ENCODE peak calls at places on chromosomes 13 and 19, in nine cellular contexts. T, K, P, Q, B, E, V, Z and L are unnamed samples.

GRCh38 chr13:63107163-63107935 is 1691.7 kb upstream of the PCDH20 start:
- DNase-seq in T (no peak), K (peak), P (no peak), Q (no peak), B (peak), E (no peak), V (no peak), Z (no peak), L (no peak)

GRCh38 chr13:42398542-42398941 is 126.6 kb downstream of the AKAP11 start:
- DNase-seq in T (no peak), K (no peak), P (no peak), Q (no peak), B (peak), E (peak), V (peak), Z (no peak), L (no peak)

GRCh38 chr19:48806818-48807589 is 3.8 kb downstream of the BCAT2 start:
- DNase-seq in T (peak), K (no peak), P (no peak), Q (no peak), B (peak), E (peak), V (no peak), Z (no peak), L (peak)

GRCh38 chr13:86383151-86383550 is 583.9 kb upstream of the SLITRK6 start:
- DNase-seq in T (no peak), K (no peak), P (no peak), Q (no peak), B (no peak), E (no peak), V (no peak), Z (no peak), L (no peak)

GRCh38 chr19:54464044-54464623 is 556 bp upstream of the LENG9 start:
- DNase-seq in T (peak), K (no peak), P (peak), Q (peak), B (peak), E (peak), V (peak), Z (peak), L (peak)

GRCh38 chr13:102584423-102584822 is 12.4 kb upstream of the TPP2 start:
- DNase-seq in T (no peak), K (no peak), P (no peak), Q (no peak), B (no peak), E (no peak), V (no peak), Z (no peak), L (no peak)

GRCh38 chr19:46955114-46955812 is 64.4 kb upstream of the NPAS1 start:
- DNase-seq in T (no peak), K (no peak), P (no peak), Q (no peak), B (peak), E (no peak), V (no peak), Z (no peak), L (no peak)

GRCh38 chr13:102638741-102639140 is 42.0 kb downstream of the TPP2 start:
- DNase-seq in T (no peak), K (no peak), P (no peak), Q (no peak), B (no peak), E (no peak), V (no peak), Z (no peak), L (no peak)

GRCh38 chr13:19618925-19619324 is 14.5 kb upstream of the MPHOSPH8 start:
- DNase-seq in T (peak), K (no peak), P (no peak), Q (no peak), B (peak), E (peak), V (no peak), Z (no peak), L (no peak)

GRCh38 chr13:63139277-63139676 is 1723.6 kb upstream of the PCDH20 start:
- DNase-seq in T (no peak), K (no peak), P (no peak), Q (no peak), B (no peak), E (no peak), V (no peak), Z (no peak), L (no peak)

GRCh38 chr13:31742102-31742695 is 2.9 kb downstream of the RXFP2 start:
- DNase-seq in T (peak), K (peak), P (peak), Q (peak), B (peak), E (peak), V (peak), Z (no peak), L (peak)

GRCh38 chr19:8610041-8610927 is at the start of gene ADAMTS10:
- DNase-seq in T (peak), K (no peak), P (peak), Q (no peak), B (peak), E (peak), V (peak), Z (peak), L (peak)

GRCh38 chr19:53131732-53132131 is 978 bp downstream of the ZNF415 start:
- DNase-seq in T (no peak), K (no peak), P (no peak), Q (no peak), B (no peak), E (no peak), V (no peak), Z (no peak), L (no peak)

GRCh38 chr13:37136187-37136586 is 30.7 kb upstream of the CSNK1A1L start:
- DNase-seq in T (no peak), K (no peak), P (no peak), Q (no peak), B (no peak), E (no peak), V (no peak), Z (no peak), L (no peak)

GRCh38 chr13:23674795-23675640 is 104.8 kb downstream of the TNFRSF19 start:
- DNase-seq in T (no peak), K (peak), P (no peak), Q (no peak), B (peak), E (peak), V (no peak), Z (no peak), L (no peak)

GRCh38 chr19:4257025-4257424 is 10.1 kb downstream of the YJU2 start:
- DNase-seq in T (no peak), K (no peak), P (no peak), Q (no peak), B (no peak), E (no peak), V (no peak), Z (no peak), L (no peak)

GRCh38 chr13:34391071-34391470 is 551.0 kb upstream of the NBEA start:
- DNase-seq in T (no peak), K (no peak), P (no peak), Q (no peak), B (peak), E (no peak), V (no peak), Z (no peak), L (no peak)

GRCh38 chr19:3743486-3743885 is 18.0 kb downstream of the APBA3 start:
- DNase-seq in T (no peak), K (no peak), P (no peak), Q (no peak), B (peak), E (no peak), V (no peak), Z (no peak), L (no peak)

GRCh38 chr13:111233080-111233479 is 87.4 kb upstream of the TEX29 start:
- DNase-seq in T (no peak), K (no peak), P (no peak), Q (no peak), B (no peak), E (no peak), V (no peak), Z (no peak), L (no peak)

GRCh38 chr13:107819071-107819470 is 396.3 kb downstream of the LIG4 start:
- DNase-seq in T (no peak), K (no peak), P (no peak), Q (no peak), B (no peak), E (no peak), V (no peak), Z (no peak), L (no peak)

GRCh38 chr19:47444388-47444821 is 25.1 kb upstream of the MEIS3 start:
- DNase-seq in T (no peak), K (no peak), P (no peak), Q (no peak), B (no peak), E (peak), V (no peak), Z (no peak), L (no peak)

GRCh38 chr19:33797821-33798633 is 1.4 kb downstream of the KCTD15 start:
- DNase-seq in T (peak), K (no peak), P (peak), Q (peak), B (peak), E (peak), V (peak), Z (no peak), L (peak)

GRCh38 chr13:93948523-93948922 is 531.0 kb downstream of the DCT start:
- DNase-seq in T (no peak), K (no peak), P (no peak), Q (no peak), B (no peak), E (no peak), V (no peak), Z (no peak), L (no peak)

GRCh38 chr13:82062772-82063171 is 1721.8 kb upstream of the SPRY2 start:
- DNase-seq in T (no peak), K (no peak), P (no peak), Q (no peak), B (peak), E (no peak), V (no peak), Z (no peak), L (no peak)

GRCh38 chr19:49422407-49423277 is 599 bp downstream of the PTH2 start:
- DNase-seq in T (peak), K (no peak), P (no peak), Q (no peak), B (peak), E (peak), V (no peak), Z (no peak), L (no peak)

GRCh38 chr13:59038824-59039223 is 1124.9 kb downstream of the DIAPH3 start:
- DNase-seq in T (no peak), K (no peak), P (no peak), Q (no peak), B (no peak), E (peak), V (no peak), Z (no peak), L (no peak)

GRCh38 chr13:30702006-30702405 is 33.3 kb upstream of the ALOX5AP start:
- DNase-seq in T (no peak), K (no peak), P (no peak), Q (no peak), B (no peak), E (no peak), V (no peak), Z (no peak), L (no peak)
- TF ChIP-seq CTCF in T (no peak), K (no peak), P (no peak), Q (no peak), B (no peak), E (no peak), V (no peak), Z (no peak), L (no peak)

GRCh38 chr19:843180-843835 is 2.5 kb downstream of the PRTN3 start:
- DNase-seq in T (no peak), K (no peak), P (no peak), Q (no peak), B (no peak), E (peak), V (no peak), Z (peak), L (no peak)
- H3K4me3 ChIP-seq in T (peak), K (no peak), P (no peak), Q (peak), B (no peak), E (no peak), V (no peak), Z (no peak), L (no peak)

GRCh38 chr19:18798384-18799352 is 7.6 kb upstream of the COMP start:
- DNase-seq in T (peak), K (no peak), P (no peak), Q (no peak), B (no peak), E (peak), V (peak), Z (no peak), L (no peak)
- TF ChIP-seq CTCF in T (no peak), K (no peak), P (no peak), Q (no peak), B (peak), E (peak), V (no peak), Z (no peak), L (no peak)

DNA sequence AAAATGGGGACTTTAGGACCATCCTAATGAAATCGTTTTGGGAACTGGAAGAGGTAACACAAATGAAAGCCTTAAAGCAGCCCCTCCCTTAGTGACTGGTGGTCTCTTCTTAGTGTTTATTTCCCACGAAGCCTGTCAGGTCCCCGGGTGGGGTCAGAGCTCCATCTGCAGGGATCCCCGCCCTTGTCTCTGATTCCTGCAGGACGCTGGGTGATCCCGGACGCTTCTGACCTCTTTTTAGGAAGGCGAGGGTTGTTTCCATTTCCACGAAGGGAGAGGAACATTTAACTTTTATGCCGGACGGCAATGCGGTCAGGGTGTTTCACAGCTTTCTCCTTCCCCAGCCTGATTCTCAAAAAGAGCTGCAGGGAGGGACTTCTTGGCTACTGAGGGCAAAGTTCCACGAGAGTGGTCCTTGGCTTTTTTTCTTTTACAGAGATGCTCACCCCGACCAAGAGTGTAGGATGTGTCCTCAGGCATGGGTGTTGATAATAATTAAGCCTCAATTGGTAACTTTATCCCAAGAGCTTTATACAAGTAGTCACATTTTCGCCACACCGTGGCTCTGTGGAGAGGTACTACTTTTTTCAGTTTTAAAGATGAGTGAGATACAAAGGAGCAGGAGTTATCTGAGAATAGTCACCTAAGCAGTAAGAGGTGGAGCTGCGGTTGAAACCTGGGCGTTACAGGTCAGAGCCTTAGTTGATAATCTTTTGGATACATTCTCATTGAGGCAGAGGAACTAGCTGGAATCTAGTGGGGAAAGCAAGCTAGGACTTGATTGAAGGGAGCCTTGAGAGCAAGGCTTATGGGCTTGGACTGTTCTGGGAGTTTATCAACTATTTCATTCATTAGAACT is 813 bp downstream of the ZNF284 start:
- DNase-seq in T (peak), K (no peak), P (no peak), Q (no peak), B (peak), E (peak), V (no peak), Z (no peak), L (no peak)
- H3K4me3 ChIP-seq in T (peak), K (peak), P (peak), Q (peak), B (peak), E (peak), V (peak), Z (peak), L (peak)

GRCh38 chr13:48712141-48712540 is 58.4 kb downstream of the CYSLTR2 start:
- DNase-seq in T (no peak), K (no peak), P (no peak), Q (no peak), B (no peak), E (no peak), V (no peak), Z (no peak), L (no peak)
- TF ChIP-seq CTCF in T (no peak), K (no peak), P (no peak), Q (no peak), B (no peak), E (no peak), V (no peak), Z (no peak), L (no peak)

GRCh38 chr19:41226874-41227390 is 7.9 kb downstream of the AXL start:
- DNase-seq in T (no peak), K (no peak), P (no peak), Q (no peak), B (no peak), E (no peak), V (no peak), Z (no peak), L (no peak)
- H3K4me3 ChIP-seq in T (peak), K (peak), P (peak), Q (peak), B (peak), E (peak), V (peak), Z (no peak), L (peak)

GRCh38 chr13:24741791-24742190 is 22.2 kb upstream of the RNF17 start:
- DNase-seq in T (no peak), K (no peak), P (no peak), Q (no peak), B (no peak), E (no peak), V (no peak), Z (no peak), L (no peak)

GRCh38 chr13:24742986-24743385 is 21.0 kb upstream of the RNF17 start:
- DNase-seq in T (no peak), K (no peak), P (no peak), Q (no peak), B (no peak), E (no peak), V (no peak), Z (no peak), L (no peak)

GRCh38 chr13:24742294-24742693 is 21.7 kb upstream of the RNF17 start:
- DNase-seq in T (no peak), K (no peak), P (no peak), Q (no peak), B (peak), E (no peak), V (no peak), Z (no peak), L (no peak)

GRCh38 chr13:24740014-24740890 is 23.7 kb upstream of the RNF17 start:
- DNase-seq in T (no peak), K (no peak), P (no peak), Q (no peak), B (no peak), E (no peak), V (no peak), Z (no peak), L (no peak)

GRCh38 chr13:24741016-24741662 is 22.8 kb upstream of the RNF17 start:
- DNase-seq in T (no peak), K (no peak), P (no peak), Q (no peak), B (no peak), E (no peak), V (no peak), Z (no peak), L (no peak)
- TF ChIP-seq CTCF in T (no peak), K (no peak), P (no peak), Q (no peak), B (peak), E (peak), V (no peak), Z (no peak), L (no peak)

DNA sequence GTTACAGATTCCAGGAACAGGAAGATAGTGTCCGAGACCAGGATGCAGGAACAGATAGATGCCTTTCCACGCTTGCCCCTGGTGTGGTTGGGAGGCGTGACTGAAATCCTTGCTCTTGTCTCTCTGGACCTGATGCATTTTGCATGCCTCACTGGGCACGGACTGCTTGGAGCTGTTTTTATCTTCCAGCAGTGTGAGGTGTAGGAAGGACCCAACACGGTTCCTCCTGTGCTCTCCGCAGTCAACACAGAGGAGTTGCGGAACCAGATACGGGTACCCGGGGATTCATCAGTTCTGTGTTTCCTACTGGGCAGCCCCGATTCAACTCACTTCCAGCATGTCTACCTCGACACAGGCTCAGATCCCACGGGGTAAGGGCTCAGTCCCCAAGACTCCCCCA is 6.5 kb downstream of the DOT1L start:
- DNase-seq in T (no peak), K (no peak), P (no peak), Q (no peak), B (no peak), E (no peak), V (no peak), Z (peak), L (no peak)
- H3K4me3 ChIP-seq in T (no peak), K (no peak), P (no peak), Q (no peak), B (no peak), E (no peak), V (no peak), Z (no peak), L (no peak)